ENCODE peak calls at places on chromosomes 5 and 9, in six cellular contexts. One of them, this sample, is unnamed.

GRCh38 chr5:113005454-113005853 is 28.9 kb downstream of the DCP2 start:
- DNase-seq in HCT116: no peak
- DNase-seq in GM12878: no peak
- DNase-seq in SK-N-SH: no peak
- DNase-seq in K562: no peak
- DNase-seq in H1: no peak
- DNase-seq in this sample: no peak

GRCh38 chr9:136190656-136191548 is 14.0 kb downstream of the LHX3 start:
- DNase-seq in HCT116: no peak
- DNase-seq in GM12878: no peak
- DNase-seq in SK-N-SH: no peak
- DNase-seq in K562: no peak
- DNase-seq in H1: no peak
- DNase-seq in this sample: no peak

GRCh38 chr9:124054671-124055212 is 43.2 kb downstream of the LHX2 start:
- DNase-seq in HCT116: no peak
- DNase-seq in GM12878: peak; percentile 87
- DNase-seq in SK-N-SH: no peak
- DNase-seq in K562: peak; percentile 20
- DNase-seq in H1: no peak
- DNase-seq in this sample: no peak

GRCh38 chr5:64273276-64273675 is 107.6 kb downstream of the RNF180 start:
- DNase-seq in HCT116: no peak
- DNase-seq in GM12878: no peak
- DNase-seq in SK-N-SH: no peak
- DNase-seq in K562: no peak
- DNase-seq in H1: no peak
- DNase-seq in this sample: no peak

GRCh38 chr9:105341784-105342183 is 97.3 kb downstream of the SLC44A1 start:
- DNase-seq in HCT116: no peak
- DNase-seq in GM12878: no peak
- DNase-seq in SK-N-SH: no peak
- DNase-seq in K562: no peak
- DNase-seq in H1: no peak
- DNase-seq in this sample: no peak

GRCh38 chr9:138010861-138011260 is 133.3 kb downstream of the CACNA1B start:
- DNase-seq in HCT116: no peak
- DNase-seq in GM12878: no peak
- DNase-seq in SK-N-SH: no peak
- DNase-seq in K562: peak; percentile 2
- DNase-seq in H1: no peak
- DNase-seq in this sample: no peak

GRCh38 chr9:130331573-130331972 is 66.0 kb downstream of the HMCN2 start:
- DNase-seq in HCT116: no peak
- DNase-seq in GM12878: no peak
- DNase-seq in SK-N-SH: no peak
- DNase-seq in K562: no peak
- DNase-seq in H1: no peak
- DNase-seq in this sample: no peak

GRCh38 chr5:42927730-42928129 is 112.4 kb downstream of the ANXA2R start:
- DNase-seq in HCT116: no peak
- DNase-seq in GM12878: no peak
- DNase-seq in SK-N-SH: no peak
- DNase-seq in K562: no peak
- DNase-seq in H1: no peak
- DNase-seq in this sample: no peak

GRCh38 chr5:141529002-141529401 is 40.1 kb downstream of the PCDHGC5 start:
- DNase-seq in HCT116: no peak
- DNase-seq in GM12878: no peak
- DNase-seq in SK-N-SH: no peak
- DNase-seq in K562: no peak
- DNase-seq in H1: no peak
- DNase-seq in this sample: no peak

GRCh38 chr5:160083012-160083436 is 36.2 kb downstream of the PWWP2A start:
- DNase-seq in HCT116: no peak
- DNase-seq in GM12878: no peak
- DNase-seq in SK-N-SH: no peak
- DNase-seq in K562: no peak
- DNase-seq in H1: no peak
- DNase-seq in this sample: no peak

GRCh38 chr5:5335708-5336211 is 86.7 kb upstream of the ICE1 start:
- DNase-seq in HCT116: peak; percentile 13
- DNase-seq in GM12878: no peak
- DNase-seq in SK-N-SH: no peak
- DNase-seq in K562: no peak
- DNase-seq in H1: no peak
- DNase-seq in this sample: no peak

GRCh38 chr9:126624453-126624872 is 10.7 kb downstream of the LMX1B start:
- DNase-seq in HCT116: no peak
- DNase-seq in GM12878: no peak
- DNase-seq in SK-N-SH: no peak
- DNase-seq in K562: no peak
- DNase-seq in H1: no peak
- DNase-seq in this sample: no peak

GRCh38 chr5:146785065-146785464 is 93.5 kb downstream of the PPP2R2B start:
- DNase-seq in HCT116: no peak
- DNase-seq in GM12878: no peak
- DNase-seq in SK-N-SH: no peak
- DNase-seq in K562: no peak
- DNase-seq in H1: no peak
- DNase-seq in this sample: no peak

GRCh38 chr5:134101686-134102439 is 12.6 kb upstream of the TCF7 start:
- DNase-seq in HCT116: peak; percentile 21
- DNase-seq in GM12878: peak; percentile 43
- DNase-seq in SK-N-SH: peak; percentile 85
- DNase-seq in K562: peak; percentile 93
- DNase-seq in H1: peak; percentile 97
- DNase-seq in this sample: peak; percentile 49

GRCh38 chr5:67989457-67989856 is 226.1 kb upstream of the PIK3R1 start:
- DNase-seq in HCT116: no peak
- DNase-seq in GM12878: no peak
- DNase-seq in SK-N-SH: no peak
- DNase-seq in K562: no peak
- DNase-seq in H1: no peak
- DNase-seq in this sample: no peak

GRCh38 chr5:98570010-98570409 is 203.5 kb upstream of the RGMB start:
- DNase-seq in HCT116: no peak
- DNase-seq in GM12878: no peak
- DNase-seq in SK-N-SH: no peak
- DNase-seq in K562: no peak
- DNase-seq in H1: no peak
- DNase-seq in this sample: no peak

GRCh38 chr9:33750839-33751339 is 44.5 kb upstream of the PRSS3 start:
- DNase-seq in HCT116: no peak
- DNase-seq in GM12878: no peak
- DNase-seq in SK-N-SH: peak; percentile 76
- DNase-seq in K562: no peak
- DNase-seq in H1: no peak
- DNase-seq in this sample: no peak

GRCh38 chr9:127075592-127076380 is 46.6 kb downstream of the ANGPTL2 start:
- DNase-seq in HCT116: no peak
- DNase-seq in GM12878: no peak
- DNase-seq in SK-N-SH: no peak
- DNase-seq in K562: no peak
- DNase-seq in H1: no peak
- DNase-seq in this sample: peak; percentile 38

GRCh38 chr5:43216941-43217340 is 24.9 kb downstream of the NIM1K start:
- DNase-seq in HCT116: no peak
- DNase-seq in GM12878: no peak
- DNase-seq in SK-N-SH: no peak
- DNase-seq in K562: no peak
- DNase-seq in H1: no peak
- DNase-seq in this sample: no peak

GRCh38 chr5:150376799-150377771 is 19.6 kb downstream of the TCOF1 start:
- DNase-seq in HCT116: no peak
- DNase-seq in GM12878: no peak
- DNase-seq in SK-N-SH: no peak
- DNase-seq in K562: no peak
- DNase-seq in H1: no peak
- DNase-seq in this sample: no peak

GRCh38 chr5:167489202-167489601 is 802.2 kb upstream of the WWC1 start:
- DNase-seq in HCT116: no peak
- DNase-seq in GM12878: no peak
- DNase-seq in SK-N-SH: no peak
- DNase-seq in K562: no peak
- DNase-seq in H1: no peak
- DNase-seq in this sample: no peak

GRCh38 chr5:14171091-14171490 is 27.9 kb downstream of the TRIO start:
- DNase-seq in HCT116: no peak
- DNase-seq in GM12878: no peak
- DNase-seq in SK-N-SH: no peak
- DNase-seq in K562: no peak
- DNase-seq in H1: no peak
- DNase-seq in this sample: no peak

DNA sequence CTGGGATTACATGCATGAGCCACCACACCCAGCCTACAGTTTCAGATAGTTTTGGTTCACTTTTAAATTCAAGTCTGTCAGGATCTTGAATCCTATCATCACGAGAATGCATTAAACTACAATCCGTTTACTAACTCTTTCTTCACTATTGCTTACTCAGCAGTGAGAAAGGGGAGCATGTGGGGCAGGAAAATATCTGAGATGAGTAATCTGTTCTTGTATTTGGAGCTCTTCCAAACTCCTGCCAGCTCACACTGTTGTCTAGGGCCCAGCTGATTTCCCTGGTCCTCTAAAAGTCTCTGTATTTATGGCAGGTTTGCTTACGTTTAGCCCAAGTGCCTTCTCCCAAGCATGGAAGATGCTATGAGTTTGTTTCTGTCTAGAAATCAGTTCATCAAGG is 152.2 kb downstream of the FGF18 start:
- DNase-seq in HCT116: no peak
- DNase-seq in GM12878: no peak
- DNase-seq in SK-N-SH: no peak
- DNase-seq in K562: no peak
- DNase-seq in H1: no peak
- DNase-seq in this sample: no peak
- TF ChIP-seq JUND in HCT116: no peak
- TF ChIP-seq JUND in GM12878: no peak
- TF ChIP-seq JUND in SK-N-SH: peak; percentile 20
- TF ChIP-seq JUND in K562: no peak
- TF ChIP-seq JUND in H1: no peak
- TF ChIP-seq JUND in this sample: no peak

DNA sequence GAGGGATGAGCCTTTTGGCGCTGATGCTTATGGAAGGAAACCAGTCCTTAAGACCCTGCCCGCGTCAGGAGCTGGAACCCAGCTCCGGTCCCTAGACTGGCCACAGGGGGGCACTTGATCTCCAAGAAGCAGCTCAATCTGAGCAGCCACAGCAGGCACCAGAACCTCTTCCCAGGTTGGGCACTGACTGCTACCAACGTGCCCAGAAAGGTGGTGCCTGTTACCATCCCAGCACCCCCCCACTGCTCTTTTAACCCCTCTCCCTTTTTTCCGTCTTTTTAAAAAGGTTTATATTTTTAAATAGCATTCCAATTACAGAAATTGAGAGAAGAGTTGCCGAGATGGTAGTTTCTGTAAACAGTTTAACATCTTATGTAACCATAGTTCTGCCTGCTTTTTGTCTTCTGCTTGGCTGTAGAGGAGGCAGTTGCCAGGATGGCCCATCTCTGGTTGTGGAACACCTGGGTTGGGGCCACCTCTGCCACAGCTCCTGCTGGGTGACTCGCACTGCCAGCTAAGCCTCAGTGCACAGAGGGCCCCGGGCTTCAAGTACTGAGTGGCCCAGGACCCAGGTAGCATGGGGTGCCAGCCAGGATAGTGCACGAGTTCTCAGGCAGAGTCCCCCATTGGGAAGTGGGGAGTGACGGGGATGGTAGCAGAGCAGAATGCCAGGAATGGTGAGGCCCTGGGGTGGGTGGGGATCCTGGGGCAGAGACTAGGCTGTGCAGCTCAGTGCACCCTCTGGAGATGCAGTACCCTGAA is 62.8 kb downstream of the PFDN1 start:
- DNase-seq in HCT116: no peak
- DNase-seq in GM12878: no peak
- DNase-seq in SK-N-SH: peak; percentile 67
- DNase-seq in K562: peak; percentile 62
- DNase-seq in H1: peak; percentile 86
- DNase-seq in this sample: peak; percentile 64
- TF ChIP-seq JUND in HCT116: no peak
- TF ChIP-seq JUND in GM12878: no peak
- TF ChIP-seq JUND in SK-N-SH: no peak
- TF ChIP-seq JUND in K562: no peak
- TF ChIP-seq JUND in H1: no peak
- TF ChIP-seq JUND in this sample: no peak

DNA sequence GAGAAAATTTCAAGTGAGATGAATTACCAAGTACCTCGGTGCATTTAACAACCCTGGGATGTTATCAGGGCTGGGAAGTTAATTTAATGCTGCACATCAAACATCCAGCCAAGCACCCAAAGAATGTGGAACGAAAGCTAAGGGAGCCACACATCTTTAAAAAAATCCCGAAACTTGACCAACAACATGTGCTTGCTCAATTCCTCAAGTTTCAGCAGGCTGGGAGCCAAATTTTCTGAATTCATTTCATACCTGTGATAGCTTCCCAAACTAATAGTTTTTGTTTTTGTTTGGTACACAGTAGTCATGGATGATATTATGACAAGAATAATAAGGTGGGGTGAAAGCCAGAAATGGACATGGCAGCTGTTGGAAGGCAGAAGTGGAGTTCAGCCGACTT is 337.0 kb downstream of the ARHGEF28 start:
- DNase-seq in HCT116: no peak
- DNase-seq in GM12878: no peak
- DNase-seq in SK-N-SH: no peak
- DNase-seq in K562: no peak
- DNase-seq in H1: no peak
- DNase-seq in this sample: no peak
- TF ChIP-seq JUND in HCT116: no peak
- TF ChIP-seq JUND in GM12878: no peak
- TF ChIP-seq JUND in SK-N-SH: no peak
- TF ChIP-seq JUND in K562: no peak
- TF ChIP-seq JUND in H1: no peak
- TF ChIP-seq JUND in this sample: no peak

GRCh38 chr9:36099718-36100117 is 36.8 kb upstream of the GLIPR2 start:
- DNase-seq in HCT116: no peak
- DNase-seq in GM12878: no peak
- DNase-seq in SK-N-SH: no peak
- DNase-seq in K562: no peak
- DNase-seq in H1: no peak
- DNase-seq in this sample: no peak

GRCh38 chr9:36101916-36102741 is 34.4 kb upstream of the GLIPR2 start:
- DNase-seq in HCT116: peak; percentile 66
- DNase-seq in GM12878: no peak
- DNase-seq in SK-N-SH: no peak
- DNase-seq in K562: no peak
- DNase-seq in H1: no peak
- DNase-seq in this sample: no peak

GRCh38 chr9:36102742-36103495 is 33.6 kb upstream of the GLIPR2 start:
- DNase-seq in HCT116: peak; percentile 57
- DNase-seq in GM12878: peak; percentile 36
- DNase-seq in SK-N-SH: peak; percentile 74
- DNase-seq in K562: peak; percentile 58
- DNase-seq in H1: peak; percentile 85
- DNase-seq in this sample: peak; percentile 21

DNA sequence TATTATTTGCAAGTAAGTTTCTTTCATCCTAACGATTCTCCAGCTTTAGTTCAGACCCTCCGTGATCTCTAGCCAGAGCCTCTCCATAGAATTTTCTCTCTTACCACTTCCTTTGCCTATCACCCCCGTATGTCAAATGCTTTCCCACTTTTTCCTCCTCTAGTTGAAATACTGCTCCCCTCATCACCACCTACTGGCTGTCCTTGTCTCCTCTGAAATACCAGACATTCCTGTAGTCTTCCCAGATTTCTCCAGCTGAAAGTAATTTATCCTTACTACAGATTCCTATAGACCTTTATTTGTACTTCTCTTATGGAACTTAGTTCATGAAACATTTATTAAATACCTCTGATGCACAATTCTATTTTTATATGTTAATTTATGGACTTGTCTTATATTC is 36.0 kb upstream of the GLIPR2 start:
- DNase-seq in HCT116: no peak
- DNase-seq in GM12878: no peak
- DNase-seq in SK-N-SH: no peak
- DNase-seq in K562: no peak
- DNase-seq in H1: no peak
- DNase-seq in this sample: no peak
- TF ChIP-seq JUND in HCT116: no peak
- TF ChIP-seq JUND in GM12878: no peak
- TF ChIP-seq JUND in SK-N-SH: peak; percentile 37
- TF ChIP-seq JUND in K562: no peak
- TF ChIP-seq JUND in H1: no peak
- TF ChIP-seq JUND in this sample: no peak